ENCODE peak calls at places on chromosomes 12 and 14, in nine cellular contexts. Z is OCI-LY7; G is ovary; V is amniotic epithelial cell; U is NCI-H460; B is NCI-H2029 treated with DMSO at 0.1 percent for 48 hours; M is lower leg skin; P is stimulated activated CD4-positive, alpha-beta T cell treated with anti-CD3 and anti-CD28 coated beads, Interleukin-1b, Interleukin-23, amount 100 ng/mL, for 24 hours; X is DMS153. S is an unnamed sample.

GRCh38 chr12:5872745-5873144 is 72.3 kb downstream of the ANO2 start:
- DNase-seq in M (no peak), P (no peak), G (no peak), U (no peak), B (no peak), X (no peak), Z (no peak), V (no peak), S (no peak)

GRCh38 chr14:28382460-28383220 is 383.9 kb upstream of the FOXG1 start:
- DNase-seq in U (peak), V (peak), Z (no peak), B (no peak), P (no peak), X (no peak), M (no peak), G (no peak), S (no peak)

GRCh38 chr14:103111297-103111981 is 11.8 kb upstream of the TNFAIP2 start:
- DNase-seq in Z (no peak), U (no peak), P (no peak), G (no peak), X (no peak), M (no peak), V (no peak), B (no peak), S (no peak)

GRCh38 chr12:54189198-54189539 is 384 bp upstream of the SMUG1 start:
- DNase-seq in U (no peak), G (no peak), X (no peak), Z (no peak), P (no peak), V (no peak), M (no peak), B (no peak), S (no peak)

GRCh38 chr12:54324617-54325441 is at the start of gene COPZ1:
- DNase-seq in Z (peak), P (peak), V (peak), B (peak), G (peak), U (peak), X (peak), M (peak), S (peak)

GRCh38 chr12:53391667-53392244 is 11.8 kb downstream of the SP1 start:
- DNase-seq in V (no peak), Z (no peak), G (no peak), M (peak), B (no peak), P (no peak), X (no peak), U (no peak), S (no peak)

GRCh38 chr12:62379026-62379722 is 87.5 kb upstream of the MON2 start:
- DNase-seq in X (no peak), U (no peak), B (no peak), G (no peak), M (no peak), V (peak), Z (no peak), P (no peak), S (no peak)

GRCh38 chr14:34460841-34461240 is 1.2 kb downstream of the SPTSSA start:
- DNase-seq in G (no peak), V (peak), B (no peak), Z (no peak), U (no peak), X (no peak), P (no peak), M (no peak), S (no peak)

GRCh38 chr14:54364555-54365415 is 32.0 kb upstream of the CDKN3 start:
- DNase-seq in X (no peak), P (no peak), U (no peak), M (no peak), B (no peak), V (peak), Z (no peak), G (no peak), S (peak)

GRCh38 chr12:121532503-121533390 is 48.1 kb downstream of the KDM2B start:
- DNase-seq in P (no peak), M (no peak), U (no peak), Z (no peak), X (no peak), G (peak), V (peak), B (no peak), S (peak)

S was measured in Right ventricle myocardium superior.